ENCODE peak calls at places on chromosomes 12 and 14, in nine cellular contexts. One of them, this sample, is unnamed.

GRCh38 chr14:92963301-92964123 is 40.6 kb downstream of the CHGA start:
- DNase-seq in hypothalamus: no peak
- DNase-seq in CD14-positive monocyte: no peak
- DNase-seq in ACHN: no peak
- DNase-seq in H4: no peak
- DNase-seq in thyroid gland: no peak
- DNase-seq in GM10248: no peak
- DNase-seq in AG10803: no peak
- DNase-seq in Calu3: no peak
- DNase-seq in this sample: no peak

GRCh38 chr12:21764063-21764462 is 10.4 kb downstream of the KCNJ8 start:
- DNase-seq in thyroid gland: no peak
- DNase-seq in ACHN: no peak
- DNase-seq in GM10248: no peak
- DNase-seq in H4: no peak
- DNase-seq in AG10803: no peak
- DNase-seq in Calu3: no peak
- DNase-seq in hypothalamus: no peak
- DNase-seq in CD14-positive monocyte: no peak
- DNase-seq in this sample: no peak

GRCh38 chr12:112370868-112371510 is 11.2 kb downstream of the HECTD4 start:
- DNase-seq in Calu3: no peak
- DNase-seq in AG10803: no peak
- DNase-seq in CD14-positive monocyte: no peak
- DNase-seq in GM10248: no peak
- DNase-seq in thyroid gland: no peak
- DNase-seq in H4: no peak
- DNase-seq in ACHN: no peak
- DNase-seq in hypothalamus: no peak
- DNase-seq in this sample: no peak

GRCh38 chr14:96251656-96252155 is 4.3 kb upstream of the BDKRB1 start:
- DNase-seq in hypothalamus: no peak
- DNase-seq in thyroid gland: no peak
- DNase-seq in Calu3: no peak
- DNase-seq in CD14-positive monocyte: no peak
- DNase-seq in GM10248: no peak
- DNase-seq in H4: no peak
- DNase-seq in AG10803: no peak
- DNase-seq in ACHN: no peak
- DNase-seq in this sample: no peak

GRCh38 chr14:103896578-103896977 is 31.7 kb upstream of the TDRD9 start:
- DNase-seq in thyroid gland: no peak
- DNase-seq in hypothalamus: no peak
- DNase-seq in CD14-positive monocyte: no peak
- DNase-seq in GM10248: no peak
- DNase-seq in AG10803: no peak
- DNase-seq in ACHN: no peak
- DNase-seq in Calu3: no peak
- DNase-seq in H4: peak
- DNase-seq in this sample: no peak

GRCh38 chr12:121668750-121669524 is 517 bp downstream of the MORN3 start:
- DNase-seq in thyroid gland: peak
- DNase-seq in Calu3: peak
- DNase-seq in AG10803: peak
- DNase-seq in GM10248: no peak
- DNase-seq in hypothalamus: peak
- DNase-seq in H4: no peak
- DNase-seq in CD14-positive monocyte: no peak
- DNase-seq in ACHN: peak
- DNase-seq in this sample: no peak

GRCh38 chr14:26281280-26281998 is 316.4 kb downstream of the NOVA1 start:
- DNase-seq in H4: peak
- DNase-seq in ACHN: peak
- DNase-seq in GM10248: no peak
- DNase-seq in hypothalamus: no peak
- DNase-seq in thyroid gland: peak
- DNase-seq in CD14-positive monocyte: no peak
- DNase-seq in Calu3: no peak
- DNase-seq in AG10803: peak
- DNase-seq in this sample: no peak

GRCh38 chr14:30331030-30331429 is 227.9 kb upstream of the G2E3 start:
- DNase-seq in ACHN: no peak
- DNase-seq in Calu3: no peak
- DNase-seq in hypothalamus: no peak
- DNase-seq in GM10248: no peak
- DNase-seq in CD14-positive monocyte: no peak
- DNase-seq in AG10803: no peak
- DNase-seq in H4: no peak
- DNase-seq in thyroid gland: no peak
- DNase-seq in this sample: no peak

GRCh38 chr14:35403085-35403396 is 1.5 kb downstream of the NFKBIA start:
- DNase-seq in AG10803: no peak
- DNase-seq in hypothalamus: no peak
- DNase-seq in GM10248: no peak
- DNase-seq in thyroid gland: peak
- DNase-seq in CD14-positive monocyte: no peak
- DNase-seq in Calu3: no peak
- DNase-seq in H4: no peak
- DNase-seq in ACHN: no peak
- DNase-seq in this sample: no peak

GRCh38 chr12:89528434-89528833 is 2.6 kb upstream of the POC1B start:
- DNase-seq in Calu3: no peak
- DNase-seq in AG10803: no peak
- DNase-seq in GM10248: no peak
- DNase-seq in thyroid gland: no peak
- DNase-seq in ACHN: no peak
- DNase-seq in CD14-positive monocyte: no peak
- DNase-seq in H4: no peak
- DNase-seq in hypothalamus: no peak
- DNase-seq in this sample: no peak

GRCh38 chr12:124564232-124564958 is 3.0 kb downstream of the NCOR2 start:
- DNase-seq in CD14-positive monocyte: no peak
- DNase-seq in GM10248: peak
- DNase-seq in Calu3: no peak
- DNase-seq in hypothalamus: peak
- DNase-seq in thyroid gland: peak
- DNase-seq in AG10803: no peak
- DNase-seq in H4: no peak
- DNase-seq in ACHN: no peak
- DNase-seq in this sample: no peak